ENCODE peak calls at places on chromosomes 5 and 9, in eight cellular contexts. S is H9, V is NCI-H69, B is tibial nerve, A is NCI-H1694 treated with DMSO at 0.1 percent for 48 hours, U is mammary epithelial cell, H is tibial artery, Y is fibroblast of gingiva. D is an unnamed sample.

GRCh38 chr5:180437336-180437735 is 56.8 kb upstream of the CNOT6 start:
- DNase-seq in S (no peak), V (no peak), B (no peak), A (no peak), U (no peak), H (no peak), Y (no peak), D (no peak)

GRCh38 chr5:59587489-59588337 is 305.8 kb downstream of the PDE4D start:
- DNase-seq in S (peak), V (peak), B (peak), A (peak), U (no peak), H (no peak), Y (peak), D (no peak)

GRCh38 chr5:61620660-61621650 is 288.9 kb downstream of the ZSWIM6 start:
- DNase-seq in S (no peak), V (peak), B (no peak), A (no peak), U (no peak), H (no peak), Y (no peak), D (no peak)

GRCh38 chr9:124411514-124412227 is 3.6 kb downstream of the PSMB7 start:
- DNase-seq in S (no peak), V (no peak), B (no peak), A (no peak), U (peak), H (no peak), Y (peak), D (peak)

GRCh38 chr9:5459289-5459829 is 9.0 kb downstream of the CD274 start:
- DNase-seq in S (peak), V (no peak), B (no peak), A (no peak), U (peak), H (no peak), Y (no peak), D (no peak)

GRCh38 chr5:134642931-134643530 is 5.6 kb upstream of the SEC24A start:
- DNase-seq in S (no peak), V (no peak), B (no peak), A (no peak), U (no peak), H (no peak), Y (peak), D (no peak)

GRCh38 chr5:130198927-130199326 is 294.7 kb downstream of the CHSY3 start:
- DNase-seq in S (peak), V (no peak), B (no peak), A (no peak), U (no peak), H (no peak), Y (peak), D (no peak)

GRCh38 chr5:113804943-113805342 is 291.4 kb downstream of the YTHDC2 start:
- DNase-seq in S (peak), V (no peak), B (no peak), A (no peak), U (no peak), H (no peak), Y (no peak), D (no peak)

GRCh38 chr5:125536582-125536981 is 790.1 kb upstream of the ZNF608 start:
- DNase-seq in S (no peak), V (no peak), B (no peak), A (no peak), U (peak), H (no peak), Y (peak), D (no peak)

GRCh38 chr9:110410926-110411325 is 73.3 kb upstream of the TXNDC8 start:
- DNase-seq in S (no peak), V (no peak), B (no peak), A (no peak), U (no peak), H (no peak), Y (no peak), D (no peak)

GRCh38 chr5:72203251-72203845 is 96.1 kb downstream of the MAP1B start:
- DNase-seq in S (no peak), V (no peak), B (no peak), A (no peak), U (no peak), H (no peak), Y (no peak), D (no peak)

GRCh38 chr9:126849811-126850210 is 10.6 kb upstream of the ZBTB34 start:
- DNase-seq in S (no peak), V (no peak), B (no peak), A (no peak), U (no peak), H (no peak), Y (no peak), D (no peak)

GRCh38 chr5:102433473-102433872 is 65.3 kb downstream of the SLCO6A1 start:
- DNase-seq in S (no peak), V (no peak), B (no peak), A (no peak), U (no peak), H (no peak), Y (no peak), D (no peak)

GRCh38 chr5:58937031-58937681 is 354.3 kb downstream of the RAB3C start:
- DNase-seq in S (peak), V (peak), B (no peak), A (peak), U (no peak), H (no peak), Y (no peak), D (no peak)

GRCh38 chr5:56155085-56155484 is 78.0 kb downstream of the ANKRD55 start:
- DNase-seq in S (no peak), V (no peak), B (no peak), A (no peak), U (no peak), H (no peak), Y (peak), D (no peak)

GRCh38 chr5:14864181-14864812 is 7.3 kb downstream of the ANKH start:
- DNase-seq in S (no peak), V (peak), B (no peak), A (no peak), U (no peak), H (no peak), Y (no peak), D (no peak)

GRCh38 chr9:70747335-70747734 is 332.9 kb upstream of the KLF9 start:
- DNase-seq in S (no peak), V (peak), B (no peak), A (no peak), U (no peak), H (no peak), Y (peak), D (no peak)

GRCh38 chr5:84242286-84242685 is 142.4 kb downstream of the EDIL3 start:
- DNase-seq in S (no peak), V (no peak), B (no peak), A (no peak), U (no peak), H (no peak), Y (peak), D (peak)

GRCh38 chr5:163682226-163682625 is 176.8 kb downstream of the MAT2B start:
- DNase-seq in S (no peak), V (no peak), B (no peak), A (no peak), U (peak), H (no peak), Y (no peak), D (no peak)

GRCh38 chr5:531749-532315 is 7.6 kb upstream of the SLC9A3 start:
- DNase-seq in S (no peak), V (no peak), B (no peak), A (no peak), U (no peak), H (no peak), Y (no peak), D (no peak)

GRCh38 chr5:169856571-169856970 is 123.7 kb downstream of the INSYN2B start:
- DNase-seq in S (no peak), V (peak), B (no peak), A (no peak), U (peak), H (no peak), Y (peak), D (peak)

GRCh38 chr5:139903805-139904565 is 108.4 kb downstream of the PSD2 start:
- DNase-seq in S (peak), V (peak), B (no peak), A (peak), U (peak), H (no peak), Y (no peak), D (no peak)

GRCh38 chr9:104009853-104010252 is 84.3 kb upstream of the SMC2 start:
- DNase-seq in S (no peak), V (peak), B (no peak), A (no peak), U (peak), H (no peak), Y (peak), D (no peak)

GRCh38 chr9:123309611-123310010 is 41.2 kb upstream of the STRBP start:
- DNase-seq in S (no peak), V (no peak), B (no peak), A (no peak), U (peak), H (no peak), Y (no peak), D (no peak)

GRCh38 chr5:66684663-66685062 is 88.5 kb downstream of the MAST4 start:
- DNase-seq in S (no peak), V (peak), B (no peak), A (no peak), U (no peak), H (no peak), Y (no peak), D (no peak)

GRCh38 chr9:110126986-110127864 is 80.7 kb downstream of the C9orf152 start:
- DNase-seq in S (peak), V (no peak), B (peak), A (no peak), U (peak), H (peak), Y (no peak), D (no peak)

GRCh38 chr5:15472116-15472515 is 27.9 kb upstream of the FBXL7 start:
- DNase-seq in S (peak), V (no peak), B (no peak), A (no peak), U (no peak), H (no peak), Y (no peak), D (no peak)

GRCh38 chr9:38641985-38642864 is 21.8 kb upstream of the ANKRD18A start:
- DNase-seq in S (peak), V (peak), B (no peak), A (peak), U (peak), H (no peak), Y (peak), D (peak)

GRCh38 chr9:81874926-81875325 is 53.3 kb upstream of the SPATA31D4 start:
- DNase-seq in S (no peak), V (peak), B (no peak), A (no peak), U (peak), H (no peak), Y (peak), D (no peak)

GRCh38 chr9:129480227-129480626 is 140.7 kb downstream of the C9orf50 start:
- DNase-seq in S (no peak), V (no peak), B (no peak), A (no peak), U (no peak), H (peak), Y (no peak), D (no peak)

GRCh38 chr9:77013186-77013931 is 6.1 kb upstream of the FOXB2 start:
- DNase-seq in S (no peak), V (peak), B (no peak), A (no peak), U (no peak), H (no peak), Y (no peak), D (no peak)

GRCh38 chr9:16553869-16554540 is 316.5 kb downstream of the BNC2 start:
- DNase-seq in S (no peak), V (no peak), B (no peak), A (no peak), U (no peak), H (no peak), Y (no peak), D (no peak)

GRCh38 chr9:3526903-3527652 is 1.3 kb upstream of the RFX3 start:
- DNase-seq in S (peak), V (peak), B (no peak), A (peak), U (no peak), H (no peak), Y (peak), D (no peak)

GRCh38 chr5:35194636-35195471 is 35.4 kb downstream of the PRLR start:
- DNase-seq in S (no peak), V (no peak), B (no peak), A (no peak), U (no peak), H (no peak), Y (no peak), D (no peak)

GRCh38 chr5:54693936-54694510 is 176.5 kb downstream of the SNX18 start:
- DNase-seq in S (no peak), V (peak), B (no peak), A (no peak), U (no peak), H (no peak), Y (no peak), D (no peak)

GRCh38 chr9:108645520-108645919 is 210.3 kb downstream of the ACTL7B start:
- DNase-seq in S (no peak), V (peak), B (no peak), A (no peak), U (peak), H (no peak), Y (no peak), D (no peak)

GRCh38 chr5:108472237-108472636 is 90.3 kb upstream of the FBXL17 start:
- DNase-seq in S (no peak), V (no peak), B (no peak), A (no peak), U (no peak), H (no peak), Y (no peak), D (no peak)

D was measured in H54.